ENCODE peak calls at places on chromosomes 7 and 10, in four cellular contexts. O, S, R and W are unnamed samples.

GRCh38 chr7:131327049-131327625 is 539 bp upstream of the MKLN1 start:
- DNase-seq in R (peak), O (no peak), S (no peak), W (peak)

GRCh38 chr7:23157679-23158078 is 24.2 kb upstream of the NUP42 start:
- DNase-seq in O (no peak), S (no peak), R (no peak), W (no peak)

GRCh38 chr7:5495581-5496375 is 72.1 kb upstream of the TNRC18 start:
- DNase-seq in O (no peak), S (peak), R (peak), W (no peak)

GRCh38 chr10:114288424-114289095 is 49.5 kb downstream of the VWA2 start:
- DNase-seq in S (no peak), O (no peak), R (no peak), W (no peak)

GRCh38 chr7:2495402-2496309 is 19.5 kb upstream of the GRIFIN start:
- DNase-seq in S (no peak), R (no peak), O (no peak), W (no peak)

GRCh38 chr7:142960955-142961512 is 1.1 kb downstream of the KEL start:
- DNase-seq in S (no peak), R (no peak), O (peak), W (no peak)

GRCh38 chr7:121126801-121127534 is 138.5 kb downstream of the CPED1 start:
- DNase-seq in S (no peak), R (no peak), O (peak), W (no peak)

GRCh38 chr7:7662527-7662926 is 22.0 kb downstream of the UMAD1 start:
- DNase-seq in O (no peak), S (no peak), R (no peak), W (no peak)

GRCh38 chr7:34087892-34088891 is 182.9 kb downstream of the BMPER start:
- DNase-seq in R (no peak), S (no peak), O (peak), W (peak)

GRCh38 chr7:22364910-22365309 is 8.0 kb upstream of the RAPGEF5 start:
- DNase-seq in S (no peak), O (no peak), R (no peak), W (no peak)

GRCh38 chr10:24209421-24209770 is 458 bp downstream of the KIAA1217 start:
- DNase-seq in O (peak), S (no peak), R (no peak), W (no peak)

DNA sequence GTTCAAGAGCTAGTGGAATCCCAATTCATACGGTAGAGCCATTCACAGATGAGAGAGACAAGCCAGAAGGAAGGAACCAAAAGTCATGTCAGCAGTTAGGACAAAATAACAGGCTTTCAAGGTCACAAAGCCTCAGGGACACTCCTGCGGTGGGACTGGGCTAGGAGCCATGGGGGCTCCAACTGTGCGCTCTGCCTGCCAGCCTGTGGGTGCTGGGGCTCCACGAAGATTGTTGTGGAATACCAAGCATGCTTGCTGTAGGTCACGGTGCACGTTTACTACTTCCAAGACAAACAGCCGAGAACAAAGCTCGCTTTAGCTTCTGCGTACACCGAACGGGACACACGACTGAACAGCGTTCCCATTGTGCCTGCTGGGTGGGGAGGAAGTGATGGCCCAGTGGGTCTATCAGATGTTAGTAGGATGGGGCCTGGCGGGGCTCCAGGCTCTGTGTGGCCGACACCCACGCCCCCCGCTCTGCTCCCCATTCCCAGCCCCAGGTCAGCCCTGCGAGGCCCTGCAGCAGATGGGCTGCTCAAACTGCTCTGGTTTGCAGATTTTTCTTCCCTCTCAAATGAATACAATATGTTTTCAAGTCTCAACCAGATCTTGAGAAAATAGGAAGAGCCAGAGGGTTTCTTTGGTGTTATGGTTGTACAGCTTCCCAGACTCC is 158.9 kb downstream of the EGFR start:
- DNase-seq in O (no peak), S (no peak), R (peak), W (no peak)
- H3K27ac ChIP-seq in O (no peak), S (no peak), R (peak), W (peak)

GRCh38 chr7:19116121-19117080 is 1.0 kb downstream of the TWIST1 start:
- DNase-seq in R (no peak), O (peak), S (no peak), W (no peak)
- H3K27ac ChIP-seq in R (no peak), O (no peak), S (no peak), W (no peak)

DNA sequence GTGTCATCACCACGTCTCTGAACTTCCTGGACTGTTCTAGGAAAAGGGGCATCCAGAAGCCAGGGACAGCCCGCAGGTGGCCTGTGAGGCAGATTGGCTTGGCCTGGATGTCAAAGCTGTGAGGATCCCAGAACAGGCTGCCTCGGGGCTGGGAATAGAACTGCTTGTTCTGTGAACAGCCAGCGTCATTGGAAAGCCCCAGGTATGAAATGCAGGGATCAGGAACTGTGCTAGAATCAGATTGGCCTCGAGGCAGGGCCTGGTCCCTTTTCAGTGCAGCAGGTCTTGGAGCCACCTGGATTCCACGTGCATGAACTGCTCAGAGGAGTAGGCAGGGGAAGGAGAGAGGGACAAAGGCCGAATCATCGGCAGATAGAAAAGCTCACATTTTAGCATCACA is 44.6 kb downstream of the FAM20C start:
- DNase-seq in S (no peak), R (no peak), O (no peak), W (no peak)
- H3K27ac ChIP-seq in S (no peak), R (peak), O (no peak), W (no peak)

GRCh38 chr10:96374004-96374403 is 15.2 kb upstream of the OPALIN start:
- DNase-seq in S (no peak), O (no peak), R (no peak), W (no peak)

GRCh38 chr10:96377816-96378294 is 19.1 kb upstream of the OPALIN start:
- DNase-seq in O (no peak), R (no peak), S (no peak), W (no peak)

GRCh38 chr10:96374639-96374984 is 15.8 kb upstream of the OPALIN start:
- DNase-seq in S (no peak), R (no peak), O (no peak), W (no peak)

GRCh38 chr10:96376483-96376882 is 17.7 kb upstream of the OPALIN start:
- DNase-seq in S (no peak), O (no peak), R (no peak), W (no peak)

DNA sequence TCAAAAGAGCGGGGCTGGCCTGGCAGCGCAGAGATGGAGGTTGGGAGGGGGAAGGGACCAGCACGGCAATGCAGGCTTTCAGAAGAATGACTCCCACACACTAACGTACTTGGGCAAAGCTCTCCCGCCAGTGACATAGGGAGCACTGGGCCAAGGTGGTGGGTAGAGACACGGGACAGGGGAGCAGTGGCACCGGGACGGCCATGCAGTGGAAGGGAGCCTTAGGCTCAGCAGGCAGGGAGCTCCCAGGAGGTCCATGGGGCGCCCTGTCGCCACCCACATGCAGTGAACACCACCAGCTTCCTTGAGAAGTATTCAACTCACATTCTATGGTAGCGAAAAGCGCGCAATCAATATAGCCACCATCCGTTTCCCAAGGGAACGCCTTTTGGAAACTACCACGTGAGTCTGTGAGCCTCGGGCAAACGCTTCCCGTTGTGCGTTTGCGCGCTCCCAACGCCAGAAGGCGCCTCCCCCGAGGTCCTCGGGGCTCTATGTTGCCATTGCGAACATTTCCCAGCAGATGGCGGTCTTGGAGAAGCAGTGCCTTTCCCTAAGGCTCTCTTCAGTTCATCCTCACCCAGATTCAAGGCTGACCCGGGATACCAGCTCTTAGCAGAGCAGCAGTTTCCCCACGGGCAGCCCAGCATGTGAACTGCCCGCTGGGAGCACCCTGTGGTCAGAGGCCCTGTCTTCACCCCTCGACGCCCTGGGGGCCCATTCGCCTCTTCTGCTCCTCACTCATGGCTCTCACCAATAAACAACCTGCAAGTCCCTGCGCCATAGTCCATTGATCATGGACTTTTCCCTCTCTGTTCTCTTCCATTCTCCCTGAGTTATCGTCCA is 16.4 kb upstream of the OPALIN start:
- DNase-seq in R (peak), O (peak), S (peak), W (peak)
- H3K27ac ChIP-seq in R (no peak), O (no peak), S (peak), W (no peak)

GRCh38 chr10:124612611-124613498 is 131.3 kb downstream of the FAM53B start:
- DNase-seq in R (no peak), S (no peak), O (no peak), W (no peak)
- H3K27ac ChIP-seq in R (no peak), S (peak), O (no peak), W (no peak)

GRCh38 chr7:92624298-92624996 is 34.3 kb upstream of the FAM133B start:
- DNase-seq in S (no peak), O (no peak), R (no peak), W (no peak)

GRCh38 chr7:92623544-92623943 is 33.4 kb upstream of the FAM133B start:
- DNase-seq in R (no peak), S (no peak), O (no peak), W (no peak)

GRCh38 chr7:92625617-92626016 is 35.4 kb upstream of the FAM133B start:
- DNase-seq in S (no peak), R (no peak), O (no peak), W (no peak)

GRCh38 chr7:92627956-92628355 is 37.8 kb upstream of the FAM133B start:
- DNase-seq in S (no peak), O (no peak), R (no peak), W (no peak)

DNA sequence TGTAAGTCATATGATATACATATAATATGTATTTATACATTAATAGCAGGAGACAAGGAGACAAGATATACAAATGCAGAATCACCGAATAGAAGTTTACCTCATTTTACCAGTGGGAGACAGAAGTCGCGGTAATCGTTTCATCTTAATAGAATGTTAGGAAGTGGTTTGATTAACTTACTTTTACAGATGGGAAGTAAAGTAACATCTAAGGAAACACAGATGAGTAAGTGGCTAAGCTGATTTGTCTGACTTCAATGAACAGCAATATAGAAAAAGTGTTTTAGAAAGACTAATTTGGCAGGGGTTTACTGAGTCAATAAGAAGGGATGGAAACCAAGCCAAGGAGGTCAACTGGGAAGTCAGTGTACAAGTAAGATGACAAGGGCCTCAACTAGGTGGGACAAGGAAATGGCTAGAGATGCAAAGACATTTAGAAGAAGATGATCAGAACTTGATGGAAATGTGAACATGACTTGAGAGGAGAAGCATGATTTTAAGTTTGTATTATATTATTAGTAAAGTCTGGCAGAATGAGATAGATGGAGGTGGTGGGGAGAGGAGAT is 36.2 kb upstream of the FAM133B start:
- DNase-seq in S (no peak), R (no peak), O (no peak), W (no peak)
- H3K27ac ChIP-seq in S (no peak), R (no peak), O (no peak), W (no peak)

GRCh38 chr7:112554591-112554990 is 73.8 kb downstream of the LSMEM1 start:
- DNase-seq in R (no peak), S (no peak), O (no peak), W (no peak)

GRCh38 chr7:112556633-112557032 is 75.8 kb downstream of the LSMEM1 start:
- DNase-seq in S (no peak), O (peak), R (no peak), W (no peak)
- H3K27ac ChIP-seq in S (no peak), O (peak), R (no peak), W (no peak)